ENCODE peak calls at places on chromosomes 3 and 15, in nine cellular contexts. One of them, this sample, is unnamed.

GRCh38 chr3:179811321-179812095 is 158.7 kb downstream of the USP13 start:
- DNase-seq in H1: peak
- DNase-seq in suprapubic skin: no peak
- DNase-seq in upper lobe of left lung: no peak
- DNase-seq in stomach: peak
- DNase-seq in prostate gland: peak
- DNase-seq in GM23338: peak
- DNase-seq in breast epithelium: no peak
- DNase-seq in sigmoid colon: no peak
- DNase-seq in this sample: no peak

GRCh38 chr3:68705695-68706429 is 226.5 kb downstream of the TAFA4 start:
- DNase-seq in upper lobe of left lung: no peak
- DNase-seq in suprapubic skin: no peak
- DNase-seq in prostate gland: no peak
- DNase-seq in H1: no peak
- DNase-seq in stomach: no peak
- DNase-seq in GM23338: no peak
- DNase-seq in sigmoid colon: no peak
- DNase-seq in breast epithelium: no peak
- DNase-seq in this sample: no peak

GRCh38 chr3:14228611-14229470 is 50.2 kb downstream of the LSM3 start:
- DNase-seq in GM23338: no peak
- DNase-seq in sigmoid colon: no peak
- DNase-seq in H1: no peak
- DNase-seq in breast epithelium: no peak
- DNase-seq in stomach: no peak
- DNase-seq in suprapubic skin: no peak
- DNase-seq in upper lobe of left lung: no peak
- DNase-seq in prostate gland: peak
- DNase-seq in this sample: peak

GRCh38 chr3:98445949-98446406 is 17.0 kb upstream of the OR5K1 start:
- DNase-seq in H1: no peak
- DNase-seq in sigmoid colon: no peak
- DNase-seq in suprapubic skin: no peak
- DNase-seq in upper lobe of left lung: no peak
- DNase-seq in breast epithelium: no peak
- DNase-seq in prostate gland: no peak
- DNase-seq in stomach: no peak
- DNase-seq in GM23338: no peak
- DNase-seq in this sample: no peak

GRCh38 chr15:101775136-101775535 is 28.2 kb upstream of the OR4F6 start:
- DNase-seq in upper lobe of left lung: peak
- DNase-seq in suprapubic skin: no peak
- DNase-seq in sigmoid colon: no peak
- DNase-seq in prostate gland: no peak
- DNase-seq in breast epithelium: no peak
- DNase-seq in stomach: no peak
- DNase-seq in GM23338: no peak
- DNase-seq in H1: no peak
- DNase-seq in this sample: no peak

GRCh38 chr15:45205192-45205591 is 17.4 kb upstream of the SHF start:
- DNase-seq in suprapubic skin: no peak
- DNase-seq in stomach: peak
- DNase-seq in upper lobe of left lung: no peak
- DNase-seq in sigmoid colon: no peak
- DNase-seq in GM23338: peak
- DNase-seq in prostate gland: peak
- DNase-seq in H1: no peak
- DNase-seq in breast epithelium: no peak
- DNase-seq in this sample: no peak

GRCh38 chr3:120218981-120219380 is 66.0 kb downstream of the GPR156 start:
- DNase-seq in suprapubic skin: no peak
- DNase-seq in stomach: no peak
- DNase-seq in prostate gland: no peak
- DNase-seq in sigmoid colon: no peak
- DNase-seq in H1: no peak
- DNase-seq in breast epithelium: no peak
- DNase-seq in GM23338: no peak
- DNase-seq in upper lobe of left lung: no peak
- DNase-seq in this sample: no peak

GRCh38 chr15:98525625-98526024 is 122.7 kb upstream of the IGF1R start:
- DNase-seq in breast epithelium: no peak
- DNase-seq in H1: no peak
- DNase-seq in suprapubic skin: no peak
- DNase-seq in prostate gland: no peak
- DNase-seq in stomach: no peak
- DNase-seq in sigmoid colon: peak
- DNase-seq in GM23338: peak
- DNase-seq in upper lobe of left lung: peak
- DNase-seq in this sample: no peak

GRCh38 chr3:152830245-152830644 is 4.7 kb upstream of the P2RY1 start:
- DNase-seq in suprapubic skin: no peak
- DNase-seq in stomach: no peak
- DNase-seq in GM23338: no peak
- DNase-seq in H1: no peak
- DNase-seq in upper lobe of left lung: no peak
- DNase-seq in breast epithelium: no peak
- DNase-seq in sigmoid colon: no peak
- DNase-seq in prostate gland: no peak
- DNase-seq in this sample: no peak

GRCh38 chr3:152827313-152827712 is 7.6 kb upstream of the P2RY1 start:
- DNase-seq in H1: no peak
- DNase-seq in upper lobe of left lung: no peak
- DNase-seq in prostate gland: no peak
- DNase-seq in breast epithelium: no peak
- DNase-seq in stomach: no peak
- DNase-seq in sigmoid colon: no peak
- DNase-seq in GM23338: no peak
- DNase-seq in suprapubic skin: no peak
- DNase-seq in this sample: no peak

GRCh38 chr3:152828075-152828840 is 6.7 kb upstream of the P2RY1 start:
- DNase-seq in prostate gland: peak
- DNase-seq in GM23338: no peak
- DNase-seq in H1: no peak
- DNase-seq in breast epithelium: no peak
- DNase-seq in upper lobe of left lung: no peak
- DNase-seq in sigmoid colon: no peak
- DNase-seq in suprapubic skin: no peak
- DNase-seq in stomach: no peak
- DNase-seq in this sample: no peak

GRCh38 chr3:152826476-152826875 is 8.5 kb upstream of the P2RY1 start:
- DNase-seq in suprapubic skin: no peak
- DNase-seq in breast epithelium: no peak
- DNase-seq in prostate gland: no peak
- DNase-seq in upper lobe of left lung: no peak
- DNase-seq in GM23338: no peak
- DNase-seq in stomach: no peak
- DNase-seq in H1: no peak
- DNase-seq in sigmoid colon: no peak
- DNase-seq in this sample: no peak

DNA sequence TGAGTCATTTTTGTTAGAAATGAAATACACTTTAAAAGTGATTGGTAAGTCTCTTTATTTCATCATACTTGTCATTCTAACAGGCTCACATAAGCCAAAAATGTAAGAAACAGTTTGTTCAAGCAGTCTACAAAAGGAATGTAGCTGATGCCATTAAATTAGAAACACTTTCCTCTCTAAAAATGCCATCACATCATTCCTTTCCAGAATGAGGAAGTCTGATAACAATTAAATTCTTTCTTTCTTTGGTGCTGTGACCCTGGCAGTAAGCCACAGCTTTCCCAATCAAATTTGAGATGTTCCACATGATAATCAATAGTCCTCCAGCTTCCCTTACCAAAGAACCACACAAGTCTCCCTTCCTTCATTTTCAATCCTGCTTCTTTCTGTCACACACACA is 9.4 kb upstream of the P2RY1 start:
- DNase-seq in GM23338: no peak
- DNase-seq in sigmoid colon: no peak
- DNase-seq in prostate gland: no peak
- DNase-seq in H1: no peak
- DNase-seq in upper lobe of left lung: no peak
- DNase-seq in breast epithelium: no peak
- DNase-seq in stomach: no peak
- DNase-seq in suprapubic skin: no peak
- DNase-seq in this sample: no peak
- TF ChIP-seq POLR2AphosphoS5 in GM23338: no peak
- TF ChIP-seq POLR2AphosphoS5 in sigmoid colon: no peak
- TF ChIP-seq POLR2AphosphoS5 in prostate gland: no peak
- TF ChIP-seq POLR2AphosphoS5 in H1: no peak
- TF ChIP-seq POLR2AphosphoS5 in upper lobe of left lung: no peak
- TF ChIP-seq POLR2AphosphoS5 in breast epithelium: no peak
- TF ChIP-seq POLR2AphosphoS5 in stomach: no peak
- TF ChIP-seq POLR2AphosphoS5 in suprapubic skin: no peak
- TF ChIP-seq POLR2AphosphoS5 in this sample: no peak

GRCh38 chr3:86987421-86987715 is 3.6 kb downstream of the VGLL3 start:
- DNase-seq in GM23338: no peak
- DNase-seq in sigmoid colon: no peak
- DNase-seq in H1: no peak
- DNase-seq in stomach: no peak
- DNase-seq in prostate gland: no peak
- DNase-seq in breast epithelium: no peak
- DNase-seq in suprapubic skin: no peak
- DNase-seq in upper lobe of left lung: no peak
- DNase-seq in this sample: no peak

GRCh38 chr3:86986666-86987420 is 4.1 kb downstream of the VGLL3 start:
- DNase-seq in GM23338: no peak
- DNase-seq in prostate gland: no peak
- DNase-seq in sigmoid colon: no peak
- DNase-seq in breast epithelium: no peak
- DNase-seq in stomach: no peak
- DNase-seq in suprapubic skin: no peak
- DNase-seq in H1: no peak
- DNase-seq in upper lobe of left lung: no peak
- DNase-seq in this sample: no peak

GRCh38 chr3:86989611-86990010 is 1.3 kb downstream of the VGLL3 start:
- DNase-seq in stomach: no peak
- DNase-seq in sigmoid colon: no peak
- DNase-seq in breast epithelium: no peak
- DNase-seq in upper lobe of left lung: no peak
- DNase-seq in GM23338: no peak
- DNase-seq in H1: no peak
- DNase-seq in suprapubic skin: no peak
- DNase-seq in prostate gland: no peak
- DNase-seq in this sample: no peak

GRCh38 chr3:86988986-86989385 is 2.0 kb downstream of the VGLL3 start:
- DNase-seq in prostate gland: no peak
- DNase-seq in upper lobe of left lung: no peak
- DNase-seq in H1: no peak
- DNase-seq in sigmoid colon: no peak
- DNase-seq in suprapubic skin: no peak
- DNase-seq in stomach: no peak
- DNase-seq in GM23338: no peak
- DNase-seq in breast epithelium: no peak
- DNase-seq in this sample: no peak

GRCh38 chr3:86988235-86988634 is 2.7 kb downstream of the VGLL3 start:
- DNase-seq in GM23338: no peak
- DNase-seq in suprapubic skin: no peak
- DNase-seq in upper lobe of left lung: no peak
- DNase-seq in sigmoid colon: no peak
- DNase-seq in H1: no peak
- DNase-seq in prostate gland: no peak
- DNase-seq in stomach: no peak
- DNase-seq in breast epithelium: no peak
- DNase-seq in this sample: no peak
- TF ChIP-seq POLR2AphosphoS5 in GM23338: no peak
- TF ChIP-seq POLR2AphosphoS5 in suprapubic skin: no peak
- TF ChIP-seq POLR2AphosphoS5 in upper lobe of left lung: no peak
- TF ChIP-seq POLR2AphosphoS5 in sigmoid colon: no peak
- TF ChIP-seq POLR2AphosphoS5 in H1: no peak
- TF ChIP-seq POLR2AphosphoS5 in prostate gland: no peak
- TF ChIP-seq POLR2AphosphoS5 in stomach: no peak
- TF ChIP-seq POLR2AphosphoS5 in breast epithelium: no peak
- TF ChIP-seq POLR2AphosphoS5 in this sample: no peak

DNA sequence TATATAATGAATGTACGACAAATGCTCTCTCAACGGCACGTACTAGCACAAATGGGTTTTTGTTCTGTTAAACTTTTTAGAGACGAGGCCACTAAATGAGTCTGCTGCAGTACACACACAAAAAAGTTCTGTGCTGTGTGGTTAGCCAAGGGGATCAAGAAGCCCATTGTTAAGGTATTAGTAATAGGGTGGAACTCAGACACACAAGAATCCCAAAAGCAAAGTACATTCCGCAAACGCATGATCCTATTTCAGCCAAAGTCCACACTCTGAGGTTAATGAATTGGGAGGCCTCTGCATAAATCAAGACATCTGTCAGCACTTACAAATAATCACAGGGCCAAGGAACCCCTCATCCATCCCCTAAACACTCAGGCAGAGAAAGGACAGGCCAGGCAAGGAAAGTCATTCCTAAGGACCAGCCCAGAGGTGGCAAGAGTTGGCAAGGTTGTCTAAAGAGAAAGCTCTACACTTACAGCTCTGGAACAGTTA is 12.1 kb downstream of the OSBPL10 start:
- DNase-seq in stomach: no peak
- DNase-seq in breast epithelium: peak
- DNase-seq in sigmoid colon: no peak
- DNase-seq in GM23338: no peak
- DNase-seq in upper lobe of left lung: no peak
- DNase-seq in suprapubic skin: no peak
- DNase-seq in H1: no peak
- DNase-seq in prostate gland: peak
- DNase-seq in this sample: no peak
- TF ChIP-seq POLR2AphosphoS5 in stomach: no peak
- TF ChIP-seq POLR2AphosphoS5 in breast epithelium: no peak
- TF ChIP-seq POLR2AphosphoS5 in sigmoid colon: no peak
- TF ChIP-seq POLR2AphosphoS5 in GM23338: no peak
- TF ChIP-seq POLR2AphosphoS5 in upper lobe of left lung: no peak
- TF ChIP-seq POLR2AphosphoS5 in suprapubic skin: peak
- TF ChIP-seq POLR2AphosphoS5 in H1: no peak
- TF ChIP-seq POLR2AphosphoS5 in prostate gland: no peak
- TF ChIP-seq POLR2AphosphoS5 in this sample: no peak

DNA sequence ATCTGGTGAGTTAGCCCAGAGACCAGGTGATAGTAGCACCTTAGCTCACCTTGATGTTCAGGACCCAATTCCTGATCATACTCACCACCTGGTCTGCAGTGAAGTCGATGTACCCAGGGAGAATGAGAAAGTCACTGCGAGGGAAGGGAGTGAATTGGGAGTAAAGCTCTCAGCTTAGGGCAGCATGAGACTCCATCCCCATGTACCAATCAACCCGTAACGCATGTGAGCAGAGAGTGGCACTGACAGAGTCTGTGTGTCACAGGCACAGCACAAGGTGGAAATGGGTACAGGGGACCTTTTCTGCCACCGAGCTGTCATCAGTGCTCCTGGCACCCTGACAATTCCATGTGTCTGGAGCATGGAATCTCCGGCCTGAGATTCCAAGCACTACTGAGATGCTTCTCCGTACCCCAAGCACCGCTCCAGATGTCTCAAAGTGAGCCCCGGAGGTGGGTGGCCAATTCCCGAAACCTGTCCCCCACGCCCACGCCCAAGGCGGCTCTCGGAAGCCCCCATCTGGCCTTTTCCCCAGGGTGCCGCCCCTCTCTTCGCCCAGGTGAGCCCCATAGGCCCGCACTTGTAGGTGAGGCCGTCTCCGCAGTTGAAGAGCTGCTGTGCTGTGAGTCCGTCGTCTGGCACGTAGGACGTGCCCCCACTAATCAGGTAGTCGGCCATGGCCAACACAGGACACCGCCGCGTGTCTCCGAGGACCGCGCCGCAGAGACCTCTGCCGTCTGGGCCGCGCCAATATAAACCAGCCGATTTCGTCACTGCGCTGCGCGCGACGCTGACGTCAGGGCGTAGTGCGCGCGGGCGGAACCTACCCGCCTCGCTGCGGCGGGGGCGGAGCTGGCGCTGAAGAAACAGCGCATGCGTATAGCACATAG is at the start of gene IMPDH2:
- DNase-seq in suprapubic skin: peak
- DNase-seq in H1: peak
- DNase-seq in GM23338: peak
- DNase-seq in stomach: peak
- DNase-seq in upper lobe of left lung: peak
- DNase-seq in breast epithelium: peak
- DNase-seq in sigmoid colon: peak
- DNase-seq in prostate gland: peak
- DNase-seq in this sample: no peak
- TF ChIP-seq POLR2AphosphoS5 in suprapubic skin: peak
- TF ChIP-seq POLR2AphosphoS5 in H1: peak
- TF ChIP-seq POLR2AphosphoS5 in GM23338: peak
- TF ChIP-seq POLR2AphosphoS5 in stomach: peak
- TF ChIP-seq POLR2AphosphoS5 in upper lobe of left lung: peak
- TF ChIP-seq POLR2AphosphoS5 in breast epithelium: peak
- TF ChIP-seq POLR2AphosphoS5 in sigmoid colon: peak
- TF ChIP-seq POLR2AphosphoS5 in prostate gland: peak
- TF ChIP-seq POLR2AphosphoS5 in this sample: peak

This sample was measured in vagina.